ENCODE peak calls at places on chromosome 2, in seven cellular contexts. B is breast epithelium, C is sigmoid colon, P is cardiac fibroblast, J is IMR-90, K is HFF-Myc, Q is transverse colon. W is an unnamed sample.

GRCh38 chr2:18625563-18625962 is 36.2 kb upstream of the NT5C1B start:
- DNase-seq in B (no peak), C (no peak), P (no peak), J (no peak), K (no peak), Q (no peak), W (no peak)

GRCh38 chr2:210756821-210757220 is 200.4 kb downstream of the CPS1 start:
- DNase-seq in B (no peak), C (no peak), P (no peak), J (no peak), K (no peak), Q (no peak), W (no peak)

GRCh38 chr2:74482801-74483674 is at the start of the genes CCDC142 and TTC31:
- DNase-seq in B (peak; percentile 96), C (peak; percentile 98), P (peak; percentile 96), J (peak; percentile 93), K (peak; percentile 88), Q (peak; percentile 97), W (peak; percentile 83)

GRCh38 chr2:240933966-240934700 is 28.0 kb downstream of the CROCC2 start:
- DNase-seq in B (peak; percentile 44), C (peak; percentile 47), P (no peak), J (no peak), K (no peak), Q (peak; percentile 8), W (no peak)

GRCh38 chr2:112216158-112216557 is 38.7 kb downstream of the ZC3H8 start:
- DNase-seq in B (no peak), C (no peak), P (peak; percentile 57), J (peak; percentile 18), K (no peak), Q (no peak), W (no peak)

GRCh38 chr2:206728277-206729199 is 10.3 kb upstream of the DYTN start:
- DNase-seq in B (no peak), C (no peak), P (peak; percentile 5), J (peak; percentile 32), K (no peak), Q (no peak), W (peak; percentile 12)

GRCh38 chr2:2842466-2842865 is 511.4 kb upstream of the MYT1L start:
- DNase-seq in B (no peak), C (no peak), P (no peak), J (no peak), K (no peak), Q (no peak), W (no peak)

GRCh38 chr2:169015943-169016342 is 15.2 kb downstream of the ABCB11 start:
- DNase-seq in B (no peak), C (no peak), P (no peak), J (no peak), K (no peak), Q (no peak), W (no peak)

GRCh38 chr2:228023619-228024018 is 152.2 kb downstream of the DAW1 start:
- DNase-seq in B (no peak), C (no peak), P (no peak), J (no peak), K (no peak), Q (no peak), W (no peak)

GRCh38 chr2:54831480-54831879 is 108.0 kb downstream of the EML6 start:
- DNase-seq in B (no peak), C (no peak), P (no peak), J (no peak), K (no peak), Q (no peak), W (no peak)

GRCh38 chr2:207241198-207241597 is 75.5 kb upstream of the KLF7 start:
- DNase-seq in B (no peak), C (no peak), P (no peak), J (peak; percentile 32), K (no peak), Q (no peak), W (no peak)

GRCh38 chr2:191152841-191153240 is 2.0 kb upstream of the STAT4 start:
- DNase-seq in B (no peak), C (no peak), P (peak; percentile 47), J (peak; percentile 75), K (peak; percentile 53), Q (no peak), W (no peak)

GRCh38 chr2:123468071-123468470 is 557.0 kb upstream of the CNTNAP5 start:
- DNase-seq in B (no peak), C (no peak), P (peak; percentile 23), J (no peak), K (no peak), Q (no peak), W (no peak)

DNA sequence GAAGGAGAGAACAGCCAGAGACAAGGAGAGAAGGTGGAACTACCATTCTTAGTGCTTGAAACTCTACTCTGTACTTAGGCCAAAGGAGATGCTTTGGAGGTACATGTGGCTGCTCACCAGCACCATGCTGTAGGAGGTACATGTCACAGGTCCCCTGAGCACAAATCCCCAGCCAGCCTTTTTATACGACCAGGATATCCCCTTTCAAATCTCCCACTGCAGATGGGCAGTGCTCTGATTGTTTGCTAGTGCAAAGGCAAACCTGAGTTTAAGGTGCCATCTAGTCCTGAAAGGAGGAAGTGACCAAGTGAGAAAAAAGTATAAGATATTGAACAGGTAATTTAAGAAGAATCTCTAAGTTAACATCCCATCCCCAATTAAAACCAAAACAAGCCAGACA is 17.1 kb upstream of the TTC21B start:
- DNase-seq in B (no peak), C (no peak), P (no peak), J (no peak), K (no peak), Q (no peak), W (no peak)
- TF ChIP-seq CTCF in B (no peak), C (no peak), P (no peak), J (no peak), K (no peak), Q (no peak), W (no peak)

DNA sequence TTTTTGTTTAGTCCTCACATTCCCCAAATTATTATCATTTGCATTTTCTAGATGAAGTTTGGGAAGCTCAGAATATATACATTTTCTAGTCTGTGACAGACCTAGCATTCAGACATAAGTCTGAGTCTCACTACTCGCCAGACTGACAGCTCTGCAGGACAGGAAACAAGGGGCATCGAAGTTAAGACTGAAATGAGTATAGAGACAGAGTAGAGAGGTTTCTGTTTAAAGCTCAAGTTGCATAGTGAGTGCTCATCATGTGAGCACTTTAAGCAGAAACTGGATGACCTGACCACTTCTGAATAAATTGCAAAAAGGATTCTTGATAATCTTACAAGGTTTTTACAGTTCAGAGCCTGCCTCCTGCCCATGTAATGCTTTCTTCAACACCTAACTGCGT is 1.1 kb downstream of the HADHB start:
- DNase-seq in B (no peak), C (no peak), P (peak; percentile 10), J (peak; percentile 40), K (no peak), Q (no peak), W (no peak)
- H3K4me3 ChIP-seq in B (peak overlapping the region; percentile 97), C (peak overlapping the region; percentile 90), P (peak overlapping the region; percentile 89), J (peak overlapping the region; percentile 91), K (peak overlapping the region; percentile 85), Q (peak overlapping the region; percentile 73), W (peak overlapping the region; percentile 82)

GRCh38 chr2:203992496-203992895 is 55.9 kb downstream of the ICOS start:
- DNase-seq in B (no peak), C (no peak), P (no peak), J (no peak), K (no peak), Q (no peak), W (no peak)

GRCh38 chr2:203987959-203988358 is 51.4 kb downstream of the ICOS start:
- DNase-seq in B (no peak), C (no peak), P (no peak), J (no peak), K (no peak), Q (no peak), W (no peak)

GRCh38 chr2:203989536-203989935 is 53.0 kb downstream of the ICOS start:
- DNase-seq in B (no peak), C (no peak), P (no peak), J (no peak), K (no peak), Q (no peak), W (no peak)

GRCh38 chr2:203993011-203993410 is 56.4 kb downstream of the ICOS start:
- DNase-seq in B (no peak), C (no peak), P (no peak), J (no peak), K (no peak), Q (no peak), W (no peak)

DNA sequence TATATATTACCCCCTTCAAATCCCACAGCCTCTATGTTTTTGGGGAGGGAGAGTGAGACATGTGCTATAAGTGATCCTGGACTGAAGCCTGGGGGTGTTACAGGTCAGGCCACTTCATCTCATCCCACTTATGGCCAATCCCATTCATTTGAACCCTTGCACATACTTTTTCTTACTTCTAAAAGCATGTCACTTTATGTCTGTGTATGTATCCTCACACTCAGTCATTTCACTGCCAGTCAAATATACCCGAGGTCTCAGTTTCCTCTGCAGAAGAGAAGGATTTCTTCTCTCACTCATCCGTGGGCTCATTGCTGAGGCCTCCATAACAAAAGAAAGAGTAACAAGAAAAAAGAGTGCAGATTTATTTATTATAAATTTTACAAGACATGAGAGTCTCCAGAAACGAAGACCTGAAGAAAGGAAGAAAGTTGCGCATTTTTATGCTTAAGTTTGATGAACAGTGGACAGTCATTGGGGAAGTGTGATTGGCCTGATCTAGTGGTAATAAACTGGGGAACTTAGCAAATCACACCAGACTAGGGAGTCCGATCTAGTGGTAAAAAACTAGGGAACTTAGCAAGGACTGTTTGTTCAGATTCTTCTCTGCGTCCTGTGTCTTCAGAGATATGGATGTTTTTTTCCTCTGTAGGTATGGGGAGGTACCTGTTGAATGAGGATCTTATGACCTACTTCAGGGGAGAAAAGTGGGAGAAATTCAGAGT is 52.1 kb downstream of the ICOS start:
- DNase-seq in B (no peak), C (no peak), P (no peak), J (no peak), K (no peak), Q (no peak), W (no peak)
- TF ChIP-seq CTCF in B (no peak), C (no peak), P (no peak), J (no peak), K (no peak), Q (no peak), W (no peak)

GRCh38 chr2:181128199-181128598 is 147.8 kb downstream of the UBE2E3 start:
- DNase-seq in B (no peak), C (no peak), P (no peak), J (no peak), K (no peak), Q (no peak), W (no peak)

GRCh38 chr2:181124499-181124898 is 144.1 kb downstream of the UBE2E3 start:
- DNase-seq in B (no peak), C (no peak), P (peak; percentile 47), J (peak; percentile 22), K (no peak), Q (no peak), W (no peak)

GRCh38 chr2:181125364-181125763 is 145.0 kb downstream of the UBE2E3 start:
- DNase-seq in B (no peak), C (no peak), P (no peak), J (no peak), K (no peak), Q (no peak), W (no peak)

GRCh38 chr2:181123798-181124217 is 143.4 kb downstream of the UBE2E3 start:
- DNase-seq in B (no peak), C (no peak), P (no peak), J (no peak), K (no peak), Q (peak; percentile 17), W (no peak)

DNA sequence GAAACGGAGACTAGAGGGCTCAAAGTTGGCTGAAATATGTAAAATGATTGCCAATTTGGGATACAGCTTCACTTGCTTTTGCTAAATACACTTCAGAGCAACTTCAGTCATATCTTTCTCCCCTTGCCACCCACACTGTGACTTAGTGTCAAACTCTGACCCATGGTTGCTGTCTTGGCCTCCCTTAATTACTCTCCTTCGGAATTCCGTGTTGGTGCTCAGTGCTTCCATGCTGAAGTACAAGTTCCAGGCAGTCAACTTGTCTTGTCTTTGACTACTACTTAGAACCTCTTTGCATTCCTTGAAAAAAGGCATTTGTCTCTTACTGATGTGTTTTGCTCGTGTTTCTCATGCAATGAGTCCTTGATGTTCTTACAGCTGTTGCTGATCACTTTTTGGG is 145.9 kb downstream of the UBE2E3 start:
- DNase-seq in B (no peak), C (no peak), P (no peak), J (no peak), K (no peak), Q (no peak), W (no peak)
- H3K4me3 ChIP-seq in B (no peak overlapping the region), C (no peak overlapping the region), P (no peak overlapping the region), J (no peak overlapping the region), K (no peak overlapping the region), Q (no peak overlapping the region), W (no peak overlapping the region)